ENCODE peak calls at places on chromosomes 16 and 17, in four cellular contexts. One of them, this sample, is unnamed.

GRCh38 chr17:79945591-79946255 is 89.9 kb downstream of the TBC1D16 start:
- DNase-seq in KBM-7: no peak
- DNase-seq in tibial artery: peak
- DNase-seq in sciatic nerve: no peak
- DNase-seq in this sample: no peak

GRCh38 chr16:57341441-57342303 is 16.9 kb upstream of the CCL22 start:
- DNase-seq in KBM-7: peak
- DNase-seq in tibial artery: no peak
- DNase-seq in sciatic nerve: no peak
- DNase-seq in this sample: no peak

GRCh38 chr17:80732268-80732667 is 187.6 kb downstream of the RPTOR start:
- DNase-seq in KBM-7: no peak
- DNase-seq in tibial artery: no peak
- DNase-seq in sciatic nerve: no peak
- DNase-seq in this sample: no peak

GRCh38 chr17:82267575-82268379 is 5.7 kb downstream of the CSNK1D start:
- DNase-seq in KBM-7: no peak
- DNase-seq in tibial artery: peak
- DNase-seq in sciatic nerve: peak
- DNase-seq in this sample: no peak

GRCh38 chr17:18315498-18316360 is 636 bp downstream of the SMCR8 start:
- DNase-seq in KBM-7: peak
- DNase-seq in tibial artery: no peak
- DNase-seq in sciatic nerve: no peak
- DNase-seq in this sample: peak

GRCh38 chr17:32305049-32305448 is 36.9 kb downstream of the C17orf75 start:
- DNase-seq in KBM-7: no peak
- DNase-seq in tibial artery: no peak
- DNase-seq in sciatic nerve: no peak
- DNase-seq in this sample: no peak

GRCh38 chr16:51630051-51630450 is 479.0 kb upstream of the SALL1 start:
- DNase-seq in KBM-7: no peak
- DNase-seq in tibial artery: no peak
- DNase-seq in sciatic nerve: no peak
- DNase-seq in this sample: no peak

GRCh38 chr17:57594767-57595166 is 150.3 kb downstream of the CCDC182 start:
- DNase-seq in KBM-7: no peak
- DNase-seq in tibial artery: no peak
- DNase-seq in sciatic nerve: no peak
- DNase-seq in this sample: no peak

GRCh38 chr17:74850914-74851313 is 8.8 kb downstream of the GRIN2C start:
- DNase-seq in KBM-7: no peak
- DNase-seq in tibial artery: no peak
- DNase-seq in sciatic nerve: no peak
- DNase-seq in this sample: no peak